ENCODE peak calls at places on chromosomes 11 and 22, in four cellular contexts. T is MM.1S, F is PC-3, I is right atrium auricular region. Y is an unnamed sample.

GRCh38 chr11:17559341-17560087 is 12.5 kb downstream of the OTOG start:
- DNase-seq in T (no peak), F (no peak), I (no peak), Y (no peak)

GRCh38 chr11:4672470-4672869 is 25.2 kb downstream of the OR51E2 start:
- DNase-seq in T (no peak), F (peak; percentile 5), I (no peak), Y (no peak)

GRCh38 chr11:33063326-33063775 is 24.0 kb downstream of the TCP11L1 start:
- DNase-seq in T (no peak), F (no peak), I (no peak), Y (no peak)

GRCh38 chr11:118907051-118907748 is 18.5 kb downstream of the BCL9L start:
- DNase-seq in T (peak; percentile 80), F (peak; percentile 96), I (peak; percentile 89), Y (no peak)

GRCh38 chr11:117862019-117862725 is 14.3 kb downstream of the FXYD6 start:
- DNase-seq in T (no peak), F (no peak), I (peak; percentile 56), Y (peak; percentile 77)

GRCh38 chr11:71214553-71215371 is 37.6 kb downstream of the SHANK2 start:
- DNase-seq in T (no peak), F (no peak), I (no peak), Y (no peak)

GRCh38 chr11:34728609-34729008 is 107.7 kb downstream of the EHF start:
- DNase-seq in T (no peak), F (no peak), I (no peak), Y (no peak)

GRCh38 chr11:31958086-31958735 is 132.7 kb upstream of the RCN1 start:
- DNase-seq in T (peak; percentile 74), F (peak; percentile 77), I (peak; percentile 66), Y (peak; percentile 69)

GRCh38 chr11:59555601-59556114 is 44.3 kb downstream of the OR4D9 start:
- DNase-seq in T (no peak), F (no peak), I (no peak), Y (no peak)

GRCh38 chr11:73315288-73316020 is 7.4 kb downstream of the ARHGEF17 start:
- DNase-seq in T (no peak), F (no peak), I (no peak), Y (no peak)

GRCh38 chr11:73316422-73316821 is 8.3 kb downstream of the ARHGEF17 start:
- DNase-seq in T (no peak), F (no peak), I (no peak), Y (no peak)

GRCh38 chr11:73317803-73318202 is 9.7 kb downstream of the ARHGEF17 start:
- DNase-seq in T (no peak), F (no peak), I (no peak), Y (no peak)

GRCh38 chr11:73318501-73319011 is 10.5 kb downstream of the ARHGEF17 start:
- DNase-seq in T (no peak), F (no peak), I (no peak), Y (no peak)

DNA sequence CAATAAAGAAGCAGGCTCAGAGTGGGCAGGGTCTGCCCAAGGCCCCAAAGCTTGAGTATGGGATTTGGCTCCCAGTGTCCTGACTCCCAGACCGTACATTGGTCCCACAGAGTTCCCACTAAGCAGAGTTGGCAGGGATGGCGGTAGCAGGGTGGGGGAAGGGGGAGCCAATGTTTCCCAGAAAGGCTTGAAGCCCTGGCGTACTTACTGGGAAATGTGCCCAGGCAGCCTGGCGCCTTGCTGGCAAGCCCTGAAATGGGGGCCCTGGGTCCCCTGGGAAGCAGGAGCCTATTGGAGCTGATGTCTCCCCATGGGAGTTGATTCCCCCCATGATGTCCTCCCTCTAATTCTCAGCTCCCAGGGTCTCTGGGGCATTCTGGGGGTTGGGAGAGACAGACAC is 9.3 kb downstream of the ARHGEF17 start:
- DNase-seq in T (no peak), F (no peak), I (no peak), Y (no peak)
- H3K4me1 ChIP-seq in T (peaks cover 5% of the 10 kb centered on the region), F (no peaks in the 10 kb centered on the region), I (no peaks in the 10 kb centered on the region), Y (peaks cover 98% of the 10 kb centered on the region)

DNA sequence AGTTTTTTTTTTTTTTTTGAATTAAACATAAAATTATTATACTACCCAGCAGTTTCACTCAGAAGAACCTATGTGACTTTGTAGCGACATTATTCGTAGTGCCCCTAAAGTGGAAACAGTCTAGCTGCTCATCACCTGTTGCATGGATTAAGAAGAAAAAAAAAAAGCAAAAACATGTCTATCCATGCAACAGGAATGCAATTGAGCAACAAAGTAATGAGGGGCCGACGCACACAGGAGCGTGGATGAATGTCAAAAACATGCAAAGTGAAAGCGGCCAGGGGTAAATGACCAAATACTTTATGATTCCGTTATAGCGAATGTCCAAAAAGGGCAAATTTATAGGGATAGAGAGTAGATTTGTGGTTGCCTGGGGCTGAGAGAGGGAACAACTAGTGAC is 16.3 kb downstream of the MYO18B start:
- DNase-seq in T (no peak), F (no peak), I (no peak), Y (no peak)
- H3K36me3 ChIP-seq in T (no peaks in the 10 kb centered on the region), F (no peaks in the 10 kb centered on the region), I (peaks cover 13% of the 10 kb centered on the region), Y (no peaks in the 10 kb centered on the region)

GRCh38 chr22:46043816-46044717 is 67.1 kb upstream of the WNT7B start:
- DNase-seq in T (no peak), F (peak; percentile 63), I (no peak), Y (no peak)
- H3K4me1 ChIP-seq in T (no peaks in the 10 kb centered on the region), F (peaks cover 51% of the 10 kb centered on the region), I (no peaks in the 10 kb centered on the region), Y (peaks cover 77% of the 10 kb centered on the region)

GRCh38 chr11:36452987-36453386 is 57.1 kb downstream of the TRAF6 start:
- DNase-seq in T (no peak), F (peak; percentile 57), I (no peak), Y (no peak)
- H3K36me3 ChIP-seq in T (no peaks in the 10 kb centered on the region), F (no peaks in the 10 kb centered on the region), I (no peaks in the 10 kb centered on the region), Y (no peaks in the 10 kb centered on the region)

Y was measured in vagina.